ENCODE peak calls at places on chromosomes 11 and 22, in six cellular contexts. One of them, this sample, is unnamed.

GRCh38 chr22:19929586-19930302 is 11.8 kb upstream of the COMT start:
- DNase-seq in NCI-H187: no peak
- DNase-seq in EL: no peak
- DNase-seq in GM23338: no peak
- DNase-seq in activated T-cell treated with anti-CD3 and anti-CD28 coated beads, Interleukin-2, amount 50 U/mL, for 1 hour: no peak
- DNase-seq in KBM-7: no peak
- DNase-seq in this sample: no peak

GRCh38 chr22:49356428-49356827 is 471.2 kb downstream of the BRD1 start:
- DNase-seq in activated T-cell treated with anti-CD3 and anti-CD28 coated beads, Interleukin-2, amount 50 U/mL, for 1 hour: no peak
- DNase-seq in EL: no peak
- DNase-seq in KBM-7: no peak
- DNase-seq in NCI-H187: no peak
- DNase-seq in GM23338: no peak
- DNase-seq in this sample: no peak

GRCh38 chr22:20239951-20240773 is 28.0 kb downstream of the RTN4R start:
- DNase-seq in EL: no peak
- DNase-seq in GM23338: peak
- DNase-seq in activated T-cell treated with anti-CD3 and anti-CD28 coated beads, Interleukin-2, amount 50 U/mL, for 1 hour: no peak
- DNase-seq in NCI-H187: no peak
- DNase-seq in KBM-7: peak
- DNase-seq in this sample: no peak

GRCh38 chr22:43512279-43512678 is 100.5 kb downstream of the MPPED1 start:
- DNase-seq in EL: no peak
- DNase-seq in KBM-7: no peak
- DNase-seq in NCI-H187: no peak
- DNase-seq in activated T-cell treated with anti-CD3 and anti-CD28 coated beads, Interleukin-2, amount 50 U/mL, for 1 hour: no peak
- DNase-seq in GM23338: no peak
- DNase-seq in this sample: no peak

GRCh38 chr11:80103149-80103859 is 662.5 kb upstream of the TENM4 start:
- DNase-seq in EL: peak
- DNase-seq in GM23338: no peak
- DNase-seq in KBM-7: no peak
- DNase-seq in NCI-H187: no peak
- DNase-seq in activated T-cell treated with anti-CD3 and anti-CD28 coated beads, Interleukin-2, amount 50 U/mL, for 1 hour: no peak
- DNase-seq in this sample: no peak

GRCh38 chr22:41403532-41404318 is 22.0 kb downstream of the TEF start:
- DNase-seq in NCI-H187: peak
- DNase-seq in KBM-7: peak
- DNase-seq in GM23338: peak
- DNase-seq in activated T-cell treated with anti-CD3 and anti-CD28 coated beads, Interleukin-2, amount 50 U/mL, for 1 hour: peak
- DNase-seq in EL: peak
- DNase-seq in this sample: peak

GRCh38 chr11:5705688-5706087 is 16.1 kb downstream of the TRIM22 start:
- DNase-seq in KBM-7: no peak
- DNase-seq in EL: no peak
- DNase-seq in NCI-H187: no peak
- DNase-seq in GM23338: no peak
- DNase-seq in activated T-cell treated with anti-CD3 and anti-CD28 coated beads, Interleukin-2, amount 50 U/mL, for 1 hour: no peak
- DNase-seq in this sample: no peak

GRCh38 chr11:86218125-86219081 is 26.1 kb upstream of the EED start:
- DNase-seq in activated T-cell treated with anti-CD3 and anti-CD28 coated beads, Interleukin-2, amount 50 U/mL, for 1 hour: peak
- DNase-seq in GM23338: peak
- DNase-seq in NCI-H187: peak
- DNase-seq in EL: peak
- DNase-seq in KBM-7: peak
- DNase-seq in this sample: peak

GRCh38 chr11:125141686-125142535 is 22.6 kb upstream of the PKNOX2 start:
- DNase-seq in activated T-cell treated with anti-CD3 and anti-CD28 coated beads, Interleukin-2, amount 50 U/mL, for 1 hour: peak
- DNase-seq in EL: peak
- DNase-seq in GM23338: peak
- DNase-seq in KBM-7: peak
- DNase-seq in NCI-H187: no peak
- DNase-seq in this sample: no peak

GRCh38 chr11:12119502-12119901 is 9.1 kb downstream of the MICAL2 start:
- DNase-seq in activated T-cell treated with anti-CD3 and anti-CD28 coated beads, Interleukin-2, amount 50 U/mL, for 1 hour: no peak
- DNase-seq in KBM-7: no peak
- DNase-seq in GM23338: no peak
- DNase-seq in EL: no peak
- DNase-seq in NCI-H187: peak
- DNase-seq in this sample: no peak

GRCh38 chr11:44752727-44753126 is 26.0 kb downstream of the TSPAN18 start:
- DNase-seq in EL: no peak
- DNase-seq in NCI-H187: no peak
- DNase-seq in KBM-7: no peak
- DNase-seq in GM23338: no peak
- DNase-seq in activated T-cell treated with anti-CD3 and anti-CD28 coated beads, Interleukin-2, amount 50 U/mL, for 1 hour: no peak
- DNase-seq in this sample: no peak

GRCh38 chr11:70410276-70410675 is 11.9 kb downstream of the CTTN start:
- DNase-seq in NCI-H187: no peak
- DNase-seq in EL: no peak
- DNase-seq in activated T-cell treated with anti-CD3 and anti-CD28 coated beads, Interleukin-2, amount 50 U/mL, for 1 hour: no peak
- DNase-seq in GM23338: no peak
- DNase-seq in KBM-7: no peak
- DNase-seq in this sample: no peak